ENCODE peak calls at places on chromosome 6, in seven cellular contexts. P is suprapubic skin; S is body of pancreas; M is mucosa of descending colon; R is CD8-positive, alpha-beta memory T cell; T is GM23248; F is A549. E is an unnamed sample. For H3K4me1, the result is how much of the 10 kb centered on the place peaks cover.

GRCh38 chr6:7974932-7975763 is 64.6 kb upstream of the TXNDC5 start:
- DNase-seq in P (peak), S (peak), M (peak), R (no peak), T (peak), F (peak), E (peak)

GRCh38 chr6:169428532-169428931 is 174.9 kb upstream of the THBS2 start:
- DNase-seq in P (no peak), S (no peak), M (no peak), R (no peak), T (peak), F (no peak), E (no peak)

GRCh38 chr6:167502471-167502870 is 177.6 kb downstream of the TTLL2 start:
- DNase-seq in P (no peak), S (no peak), M (no peak), R (no peak), T (no peak), F (no peak), E (no peak)

GRCh38 chr6:147201885-147202515 is 2.2 kb upstream of the STXBP5 start:
- DNase-seq in P (no peak), S (no peak), M (peak), R (peak), T (peak), F (peak), E (no peak)

GRCh38 chr6:35603326-35604202 is 85.2 kb downstream of the FKBP5 start:
- DNase-seq in P (no peak), S (no peak), M (no peak), R (no peak), T (peak), F (no peak), E (no peak)

GRCh38 chr6:8014947-8015346 is 49.2 kb downstream of the BLOC1S5 start:
- DNase-seq in P (no peak), S (no peak), M (no peak), R (no peak), T (peak), F (no peak), E (no peak)

GRCh38 chr6:80331522-80331921 is 225.1 kb downstream of the BCKDHB start:
- DNase-seq in P (no peak), S (no peak), M (no peak), R (no peak), T (no peak), F (no peak), E (no peak)

GRCh38 chr6:33416386-33417126 is 1.4 kb downstream of the CUTA start:
- DNase-seq in P (no peak), S (no peak), M (no peak), R (no peak), T (peak), F (no peak), E (no peak)

GRCh38 chr6:83169511-83169910 is 23.6 kb downstream of the PGM3 start:
- DNase-seq in P (no peak), S (no peak), M (no peak), R (no peak), T (no peak), F (no peak), E (no peak)

GRCh38 chr6:157314705-157315321 is 8.5 kb downstream of the TMEM242 start:
- DNase-seq in P (no peak), S (no peak), M (no peak), R (no peak), T (peak), F (peak), E (no peak)

GRCh38 chr6:28468056-28468455 is 24.8 kb upstream of the ZSCAN23 start:
- DNase-seq in P (no peak), S (no peak), M (no peak), R (no peak), T (no peak), F (no peak), E (no peak)

GRCh38 chr6:166861304-166861703 is 95.0 kb downstream of the RNASET2 start:
- DNase-seq in P (no peak), S (no peak), M (no peak), R (no peak), T (no peak), F (no peak), E (no peak)

DNA sequence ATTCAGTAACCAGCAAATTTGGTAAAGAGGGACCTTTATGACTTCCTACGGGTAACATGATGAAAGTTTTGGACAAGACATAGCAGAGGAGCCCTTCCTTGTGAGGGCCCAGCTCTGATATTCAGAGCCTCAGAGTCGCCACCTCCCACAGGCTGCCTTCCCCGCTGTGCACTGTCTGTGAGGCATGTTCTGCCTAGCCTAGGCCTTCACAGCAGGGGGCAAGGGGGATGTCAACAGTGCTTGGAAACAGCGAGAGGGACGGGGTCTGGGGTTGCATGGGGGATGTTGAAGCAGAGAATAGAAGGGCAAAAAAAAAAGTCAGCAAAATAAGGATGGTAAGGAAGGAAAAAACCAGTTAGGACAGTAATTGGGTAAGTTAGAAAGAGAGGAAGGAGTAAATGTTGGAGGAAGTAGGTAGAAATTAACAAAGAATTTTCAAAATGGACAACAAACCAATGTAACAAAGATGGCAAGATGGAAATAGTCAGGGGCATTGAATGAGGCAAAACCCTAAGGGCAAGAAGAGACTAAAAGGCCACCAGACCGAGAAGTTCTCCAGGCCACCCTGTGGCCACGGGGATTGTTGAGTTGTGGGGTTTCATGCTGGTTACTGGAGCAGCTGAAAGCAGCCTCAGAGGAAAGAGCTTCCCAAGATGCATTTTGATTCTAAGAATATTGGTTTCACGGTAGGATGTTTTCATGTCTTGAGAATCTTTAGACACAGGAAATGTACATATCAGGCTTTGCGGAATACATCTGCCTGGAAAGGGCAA is 139.8 kb downstream of the LY86 start:
- DNase-seq in P (no peak), S (no peak), M (no peak), R (no peak), T (no peak), F (no peak), E (no peak)
- H3K4me1 ChIP-seq in P (under half), S (under half), M (under half), R (under half), T (under half), F (under half), E (under half)

GRCh38 chr6:17474289-17474688 is 80.9 kb downstream of the CAP2 start:
- DNase-seq in P (no peak), S (no peak), M (no peak), R (no peak), T (no peak), F (no peak), E (no peak)
- H3K4me1 ChIP-seq in P (under half), S (under half), M (under half), R (under half), T (under half), F (under half), E (under half)

DNA sequence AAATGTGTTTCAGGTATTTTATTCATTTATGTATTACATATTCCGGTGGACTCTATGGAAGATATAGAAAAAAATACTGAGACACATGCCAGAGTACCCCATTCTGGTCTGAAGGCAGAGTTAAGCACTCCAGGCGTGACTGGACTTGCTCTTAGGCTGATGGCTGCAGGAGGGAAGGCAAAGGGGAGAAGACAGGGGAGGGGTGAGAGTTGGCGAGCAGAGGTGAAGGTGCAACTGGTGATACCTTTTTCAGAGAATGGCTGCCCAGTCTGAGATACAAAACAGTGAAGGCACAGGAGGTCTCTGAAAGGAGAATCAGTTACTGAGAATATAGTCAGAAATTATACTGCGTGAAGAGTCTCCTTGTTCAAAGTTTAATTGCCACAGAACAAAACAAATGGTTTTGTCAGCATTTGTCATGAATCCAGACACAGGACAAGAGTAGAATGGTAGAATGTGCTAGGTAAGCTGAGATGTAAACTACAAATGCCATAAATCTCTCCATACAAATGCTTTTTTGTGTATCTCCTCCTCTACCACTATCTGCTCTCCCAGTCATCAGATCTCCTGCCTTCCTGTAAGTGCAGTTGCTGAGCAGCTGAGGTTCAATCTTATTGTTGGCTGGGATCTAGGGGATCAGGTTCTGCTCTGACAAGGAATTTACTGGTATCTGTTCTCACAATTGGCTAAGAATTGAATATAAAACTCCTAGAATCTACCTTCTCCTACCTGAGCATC is 104.2 kb upstream of the DST start:
- DNase-seq in P (no peak), S (no peak), M (no peak), R (no peak), T (no peak), F (no peak), E (no peak)
- H3K4me1 ChIP-seq in P (under half), S (under half), M (under half), R (under half), T (half or more), F (half or more), E (under half)

GRCh38 chr6:106751501-106752252 is 122.3 kb downstream of the QRSL1 start:
- DNase-seq in P (no peak), S (peak), M (no peak), R (no peak), T (peak), F (peak), E (no peak)

GRCh38 chr6:106750146-106750900 is 120.9 kb downstream of the QRSL1 start:
- DNase-seq in P (no peak), S (no peak), M (peak), R (no peak), T (no peak), F (no peak), E (no peak)

GRCh38 chr6:106748547-106749207 is 119.3 kb downstream of the QRSL1 start:
- DNase-seq in P (no peak), S (no peak), M (no peak), R (no peak), T (no peak), F (no peak), E (no peak)

GRCh38 chr6:106747139-106747538 is 117.8 kb downstream of the QRSL1 start:
- DNase-seq in P (no peak), S (no peak), M (no peak), R (no peak), T (no peak), F (no peak), E (no peak)

GRCh38 chr6:106749611-106750010 is 120.2 kb downstream of the QRSL1 start:
- DNase-seq in P (no peak), S (no peak), M (no peak), R (no peak), T (peak), F (no peak), E (no peak)
- H3K4me1 ChIP-seq in P (under half), S (half or more), M (under half), R (under half), T (under half), F (half or more), E (under half)

GRCh38 chr6:14254505-14254904 is 136.9 kb downstream of the CD83 start:
- DNase-seq in P (no peak), S (no peak), M (no peak), R (no peak), T (no peak), F (no peak), E (no peak)

GRCh38 chr6:14258695-14259655 is 141.4 kb downstream of the CD83 start:
- DNase-seq in P (no peak), S (no peak), M (no peak), R (no peak), T (no peak), F (no peak), E (no peak)

GRCh38 chr6:14252271-14252850 is 134.8 kb downstream of the CD83 start:
- DNase-seq in P (no peak), S (no peak), M (no peak), R (no peak), T (no peak), F (no peak), E (no peak)

GRCh38 chr6:14258117-14258516 is 140.5 kb downstream of the CD83 start:
- DNase-seq in P (no peak), S (no peak), M (no peak), R (no peak), T (peak), F (no peak), E (no peak)

DNA sequence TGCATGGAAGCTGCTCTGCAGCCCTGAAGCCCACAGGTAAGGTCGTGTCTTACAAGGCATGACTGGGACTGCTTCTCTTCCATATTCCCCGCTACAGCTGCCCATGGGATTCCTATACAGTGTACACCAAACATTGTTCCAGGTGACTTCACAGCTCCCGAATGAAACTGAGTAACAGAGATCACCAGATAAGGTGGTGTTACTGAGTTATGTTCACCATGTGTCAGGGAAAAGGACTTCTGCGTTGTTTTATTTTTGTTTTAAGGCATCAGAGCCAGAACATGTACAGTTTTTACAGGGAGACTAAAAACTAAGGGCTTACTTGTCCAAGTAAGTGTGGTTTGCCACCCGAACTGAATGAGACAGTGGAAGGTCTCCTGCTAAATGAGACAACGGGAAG is 138.3 kb downstream of the CD83 start:
- DNase-seq in P (no peak), S (no peak), M (no peak), R (no peak), T (no peak), F (no peak), E (no peak)
- H3K4me1 ChIP-seq in P (under half), S (under half), M (under half), R (under half), T (under half), F (under half), E (under half)

GRCh38 chr6:34595332-34596090 is 39.4 kb upstream of the SPDEF start:
- DNase-seq in P (no peak), S (no peak), M (no peak), R (no peak), T (peak), F (no peak), E (no peak)

GRCh38 chr6:34597605-34598353 is 41.6 kb upstream of the SPDEF start:
- DNase-seq in P (no peak), S (no peak), M (no peak), R (no peak), T (no peak), F (no peak), E (no peak)

GRCh38 chr6:34592208-34592952 is 36.3 kb upstream of the SPDEF start:
- DNase-seq in P (peak), S (no peak), M (no peak), R (no peak), T (no peak), F (no peak), E (no peak)

GRCh38 chr6:34596798-34597197 is 40.7 kb upstream of the SPDEF start:
- DNase-seq in P (no peak), S (no peak), M (no peak), R (no peak), T (no peak), F (no peak), E (no peak)

GRCh38 chr6:34593741-34594140 is 37.6 kb upstream of the SPDEF start:
- DNase-seq in P (no peak), S (no peak), M (no peak), R (no peak), T (no peak), F (no peak), E (no peak)
- H3K4me1 ChIP-seq in P (under half), S (under half), M (under half), R (under half), T (under half), F (under half), E (under half)

GRCh38 chr6:1264619-1265445 is 47.1 kb upstream of the FOXQ1 start:
- DNase-seq in P (no peak), S (no peak), M (no peak), R (no peak), T (no peak), F (no peak), E (no peak)

GRCh38 chr6:1266686-1267056 is 45.2 kb upstream of the FOXQ1 start:
- DNase-seq in P (no peak), S (no peak), M (no peak), R (no peak), T (no peak), F (no peak), E (no peak)

GRCh38 chr6:1267057-1267732 is 44.7 kb upstream of the FOXQ1 start:
- DNase-seq in P (no peak), S (no peak), M (no peak), R (no peak), T (peak), F (peak), E (no peak)

GRCh38 chr6:1271071-1271763 is 40.7 kb upstream of the FOXQ1 start:
- DNase-seq in P (no peak), S (no peak), M (no peak), R (no peak), T (no peak), F (no peak), E (no peak)

DNA sequence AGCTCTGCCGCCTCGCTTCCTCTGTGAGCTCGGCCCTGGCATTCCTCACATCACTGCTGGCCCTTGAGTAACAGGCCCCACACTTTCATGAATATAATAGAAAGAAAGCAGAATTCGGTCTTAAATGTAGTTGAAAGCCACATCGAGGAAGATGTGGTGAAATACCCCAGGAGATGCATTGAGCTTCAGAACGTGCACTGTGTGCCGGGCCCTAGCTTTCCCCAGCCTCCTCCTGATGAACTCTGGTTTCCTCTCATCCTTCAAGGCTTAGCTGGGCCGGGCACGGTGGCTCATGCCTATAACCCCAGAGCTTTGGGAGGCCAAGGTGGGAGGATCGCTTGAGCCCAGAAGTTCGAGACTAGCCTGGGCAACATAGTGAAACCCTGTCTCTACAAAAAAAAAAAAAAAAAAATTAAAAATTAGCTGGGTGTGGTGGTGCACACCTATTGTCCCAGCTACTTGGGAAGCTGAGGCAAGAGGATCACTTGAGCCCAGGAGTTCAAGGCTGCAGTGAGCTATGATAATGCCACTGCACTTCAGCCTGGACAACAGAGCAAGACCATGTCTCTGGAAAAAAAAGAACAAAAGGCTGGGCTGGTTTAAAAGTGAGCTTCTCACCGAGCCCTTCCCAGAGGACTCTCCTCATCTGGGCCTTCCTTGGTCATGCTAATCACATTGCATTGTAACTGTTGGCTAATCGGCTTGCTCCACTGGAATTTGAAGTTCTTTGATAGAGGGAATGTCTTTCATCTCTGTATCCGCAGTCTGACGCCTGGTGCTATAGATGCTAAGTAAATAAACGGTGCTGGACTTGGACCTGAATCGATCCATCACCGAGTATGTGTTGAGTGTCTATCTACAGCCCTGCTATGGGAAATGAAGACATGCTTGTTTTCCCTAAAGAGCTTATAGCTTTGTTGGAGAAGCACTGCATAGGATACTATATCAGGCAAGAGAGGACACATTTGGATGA is 43.8 kb upstream of the FOXQ1 start:
- DNase-seq in P (no peak), S (no peak), M (no peak), R (no peak), T (no peak), F (no peak), E (no peak)
- H3K4me1 ChIP-seq in P (under half), S (under half), M (under half), R (under half), T (under half), F (under half), E (under half)

DNA sequence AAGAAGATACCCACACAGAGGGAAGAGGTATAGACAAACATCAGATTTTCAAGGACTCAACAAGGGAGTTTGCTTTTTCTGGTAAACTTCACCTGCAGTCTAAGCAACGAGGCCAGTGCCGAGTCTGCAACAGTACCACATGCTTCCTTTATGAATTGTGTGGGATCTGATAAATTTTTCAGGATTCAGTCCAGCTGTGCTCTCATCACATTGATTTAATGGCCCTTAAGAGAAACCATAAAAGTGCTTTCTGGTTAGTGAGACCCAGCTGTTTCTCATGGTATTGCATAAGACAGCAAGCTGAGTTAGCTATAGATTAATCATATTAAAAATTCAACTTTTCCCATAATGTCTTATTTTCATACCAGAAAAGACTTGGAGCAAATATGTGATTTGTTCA is 291.4 kb downstream of the CENPW start:
- DNase-seq in P (no peak), S (no peak), M (no peak), R (no peak), T (peak), F (no peak), E (no peak)
- H3K4me1 ChIP-seq in P (under half), S (under half), M (under half), R (under half), T (under half), F (under half), E (under half)